ENCODE peak calls at places on chromosomes 5 and 9, in five cellular contexts. One of them, this sample, is unnamed.
A peak's percentile ranks its signal among the peaks of the same experiment; 100 is the strongest.

GRCh38 chr9:129317179-129318011 is 139.3 kb upstream of the IER5L start:
- DNase-seq in epithelial cell of esophagus: peak; percentile 59
- DNase-seq in activated T-helper 2 cell treated with anti-CD3 and anti-CD28 coated beads, Interferon-gamma antibody, Interleukin-2, Interleukin-4, amounts not matched to agents 10 μg/mL and 5 μg/mL and 100 μg/mL, durations not matched to agents 14 hours and 24 hours and 36 hours: no peak
- DNase-seq in C1 segment of cervical spinal cord: no peak
- DNase-seq in H4: no peak
- DNase-seq in this sample: peak; percentile 57

GRCh38 chr5:13408616-13409015 is 535.9 kb downstream of the DNAH5 start:
- DNase-seq in H4: peak; percentile 40
- DNase-seq in epithelial cell of esophagus: no peak
- DNase-seq in activated T-helper 2 cell treated with anti-CD3 and anti-CD28 coated beads, Interferon-gamma antibody, Interleukin-2, Interleukin-4, amounts not matched to agents 10 μg/mL and 5 μg/mL and 100 μg/mL, durations not matched to agents 14 hours and 24 hours and 36 hours: no peak
- DNase-seq in C1 segment of cervical spinal cord: no peak
- DNase-seq in this sample: no peak

GRCh38 chr9:125932012-125932411 is 184.8 kb downstream of the PBX3 start:
- DNase-seq in activated T-helper 2 cell treated with anti-CD3 and anti-CD28 coated beads, Interferon-gamma antibody, Interleukin-2, Interleukin-4, amounts not matched to agents 10 μg/mL and 5 μg/mL and 100 μg/mL, durations not matched to agents 14 hours and 24 hours and 36 hours: no peak
- DNase-seq in C1 segment of cervical spinal cord: peak; percentile 3
- DNase-seq in H4: peak; percentile 90
- DNase-seq in epithelial cell of esophagus: peak; percentile 99
- DNase-seq in this sample: peak; percentile 99

GRCh38 chr5:177071671-177072385 is 14.9 kb upstream of the FGFR4 start:
- DNase-seq in activated T-helper 2 cell treated with anti-CD3 and anti-CD28 coated beads, Interferon-gamma antibody, Interleukin-2, Interleukin-4, amounts not matched to agents 10 μg/mL and 5 μg/mL and 100 μg/mL, durations not matched to agents 14 hours and 24 hours and 36 hours: peak; percentile 45
- DNase-seq in epithelial cell of esophagus: peak; percentile 79
- DNase-seq in H4: peak; percentile 80
- DNase-seq in C1 segment of cervical spinal cord: peak; percentile 27
- DNase-seq in this sample: peak; percentile 71

GRCh38 chr9:136508729-136509500 is 26.1 kb upstream of the SEC16A start:
- DNase-seq in activated T-helper 2 cell treated with anti-CD3 and anti-CD28 coated beads, Interferon-gamma antibody, Interleukin-2, Interleukin-4, amounts not matched to agents 10 μg/mL and 5 μg/mL and 100 μg/mL, durations not matched to agents 14 hours and 24 hours and 36 hours: no peak
- DNase-seq in epithelial cell of esophagus: no peak
- DNase-seq in H4: no peak
- DNase-seq in C1 segment of cervical spinal cord: no peak
- DNase-seq in this sample: no peak

GRCh38 chr5:22226423-22226822 is 626.7 kb downstream of the CDH12 start:
- DNase-seq in activated T-helper 2 cell treated with anti-CD3 and anti-CD28 coated beads, Interferon-gamma antibody, Interleukin-2, Interleukin-4, amounts not matched to agents 10 μg/mL and 5 μg/mL and 100 μg/mL, durations not matched to agents 14 hours and 24 hours and 36 hours: no peak
- DNase-seq in C1 segment of cervical spinal cord: no peak
- DNase-seq in H4: no peak
- DNase-seq in epithelial cell of esophagus: no peak
- DNase-seq in this sample: no peak

GRCh38 chr5:98679963-98680362 is 93.5 kb upstream of the RGMB start:
- DNase-seq in C1 segment of cervical spinal cord: no peak
- DNase-seq in H4: no peak
- DNase-seq in epithelial cell of esophagus: no peak
- DNase-seq in activated T-helper 2 cell treated with anti-CD3 and anti-CD28 coated beads, Interferon-gamma antibody, Interleukin-2, Interleukin-4, amounts not matched to agents 10 μg/mL and 5 μg/mL and 100 μg/mL, durations not matched to agents 14 hours and 24 hours and 36 hours: no peak
- DNase-seq in this sample: no peak

GRCh38 chr5:149799119-149799623 is 69.1 kb downstream of the PPARGC1B start:
- DNase-seq in epithelial cell of esophagus: peak; percentile 81
- DNase-seq in H4: no peak
- DNase-seq in C1 segment of cervical spinal cord: no peak
- DNase-seq in activated T-helper 2 cell treated with anti-CD3 and anti-CD28 coated beads, Interferon-gamma antibody, Interleukin-2, Interleukin-4, amounts not matched to agents 10 μg/mL and 5 μg/mL and 100 μg/mL, durations not matched to agents 14 hours and 24 hours and 36 hours: no peak
- DNase-seq in this sample: peak; percentile 96

This sample was measured in RWPE1.